ENCODE peak calls at places on chromosomes 3 and 15, in five cellular contexts. One of them, this sample, is unnamed.
A peak's percentile ranks its signal among the peaks of the same experiment; 100 is the strongest.

GRCh38 chr3:178325330-178325729 is 210.9 kb upstream of the KCNMB2 start:
- DNase-seq in fibroblast of mammary gland: peak; percentile 65
- DNase-seq in ovary: no peak
- DNase-seq in HCT116: no peak
- DNase-seq in AG04450: peak; percentile 15
- DNase-seq in this sample: no peak

GRCh38 chr3:182045721-182046120 is 334.0 kb downstream of the SOX2 start:
- DNase-seq in fibroblast of mammary gland: no peak
- DNase-seq in ovary: no peak
- DNase-seq in HCT116: no peak
- DNase-seq in AG04450: no peak
- DNase-seq in this sample: no peak

GRCh38 chr15:37019479-37020433 is 80.6 kb downstream of the MEIS2 start:
- DNase-seq in fibroblast of mammary gland: peak; percentile 59
- DNase-seq in ovary: peak; percentile 38
- DNase-seq in HCT116: no peak
- DNase-seq in AG04450: no peak
- DNase-seq in this sample: no peak

GRCh38 chr3:160921020-160921635 is 165.1 kb downstream of the PPM1L start:
- DNase-seq in fibroblast of mammary gland: peak; percentile 61
- DNase-seq in ovary: no peak
- DNase-seq in HCT116: peak; percentile 21
- DNase-seq in AG04450: no peak
- DNase-seq in this sample: no peak

GRCh38 chr3:98984024-98984423 is 82.5 kb upstream of the DCBLD2 start:
- DNase-seq in fibroblast of mammary gland: no peak
- DNase-seq in ovary: no peak
- DNase-seq in HCT116: no peak
- DNase-seq in AG04450: no peak
- DNase-seq in this sample: no peak

GRCh38 chr3:148079370-148079769 is 618.3 kb upstream of the AGTR1 start:
- DNase-seq in fibroblast of mammary gland: no peak
- DNase-seq in ovary: no peak
- DNase-seq in HCT116: no peak
- DNase-seq in AG04450: no peak
- DNase-seq in this sample: no peak

GRCh38 chr3:115862099-115862498 is 238.8 kb downstream of the GAP43 start:
- DNase-seq in fibroblast of mammary gland: no peak
- DNase-seq in ovary: no peak
- DNase-seq in HCT116: no peak
- DNase-seq in AG04450: no peak
- DNase-seq in this sample: no peak

GRCh38 chr3:196012481-196012880 is 69.4 kb downstream of the TFRC start:
- DNase-seq in fibroblast of mammary gland: peak; percentile 2
- DNase-seq in ovary: no peak
- DNase-seq in HCT116: no peak
- DNase-seq in AG04450: no peak
- DNase-seq in this sample: no peak

GRCh38 chr3:42190701-42191442 is 75.1 kb downstream of the CCK start:
- DNase-seq in fibroblast of mammary gland: peak; percentile 64
- DNase-seq in ovary: peak; percentile 72
- DNase-seq in HCT116: peak; percentile 41
- DNase-seq in AG04450: no peak
- DNase-seq in this sample: no peak

GRCh38 chr3:66383023-66383422 is 117.8 kb downstream of the LRIG1 start:
- DNase-seq in fibroblast of mammary gland: no peak
- DNase-seq in ovary: no peak
- DNase-seq in HCT116: no peak
- DNase-seq in AG04450: no peak
- DNase-seq in this sample: no peak

GRCh38 chr3:93994056-93994455 is 14.1 kb downstream of the ARL13B start:
- DNase-seq in fibroblast of mammary gland: peak; percentile 17
- DNase-seq in ovary: no peak
- DNase-seq in HCT116: no peak
- DNase-seq in AG04450: no peak
- DNase-seq in this sample: no peak

GRCh38 chr3:102733811-102734574 is 299.2 kb downstream of the ZPLD1 start:
- DNase-seq in fibroblast of mammary gland: no peak
- DNase-seq in ovary: no peak
- DNase-seq in HCT116: no peak
- DNase-seq in AG04450: no peak
- DNase-seq in this sample: no peak

GRCh38 chr3:147651107-147651506 is 241.9 kb downstream of the ZIC1 start:
- DNase-seq in fibroblast of mammary gland: peak; percentile 48
- DNase-seq in ovary: no peak
- DNase-seq in HCT116: no peak
- DNase-seq in AG04450: no peak
- DNase-seq in this sample: no peak

GRCh38 chr3:146160233-146160963 is 586 bp downstream of the PLOD2 start:
- DNase-seq in fibroblast of mammary gland: peak; percentile 86
- DNase-seq in ovary: peak; percentile 78
- DNase-seq in HCT116: peak; percentile 57
- DNase-seq in AG04450: no peak
- DNase-seq in this sample: no peak

GRCh38 chr15:77499087-77499765 is 78.5 kb downstream of the HMG20A start:
- DNase-seq in fibroblast of mammary gland: peak; percentile 29
- DNase-seq in ovary: no peak
- DNase-seq in HCT116: no peak
- DNase-seq in AG04450: no peak
- DNase-seq in this sample: no peak

GRCh38 chr3:176375519-176375918 is 821.8 kb downstream of the TBL1XR1 start:
- DNase-seq in fibroblast of mammary gland: no peak
- DNase-seq in ovary: no peak
- DNase-seq in HCT116: no peak
- DNase-seq in AG04450: no peak
- DNase-seq in this sample: no peak

GRCh38 chr3:79517766-79518413 is 249.9 kb downstream of the ROBO1 start:
- DNase-seq in fibroblast of mammary gland: peak; percentile 35
- DNase-seq in ovary: no peak
- DNase-seq in HCT116: no peak
- DNase-seq in AG04450: no peak
- DNase-seq in this sample: no peak

GRCh38 chr3:11711826-11712225 is 68.1 kb upstream of the VGLL4 start:
- DNase-seq in fibroblast of mammary gland: no peak
- DNase-seq in ovary: no peak
- DNase-seq in HCT116: no peak
- DNase-seq in AG04450: no peak
- DNase-seq in this sample: no peak

GRCh38 chr3:9980251-9980650 is 6.4 kb downstream of the EMC3 start:
- DNase-seq in fibroblast of mammary gland: no peak
- DNase-seq in ovary: no peak
- DNase-seq in HCT116: no peak
- DNase-seq in AG04450: no peak
- DNase-seq in this sample: no peak

GRCh38 chr3:68648494-68648893 is 283.9 kb downstream of the TAFA4 start:
- DNase-seq in fibroblast of mammary gland: no peak
- DNase-seq in ovary: no peak
- DNase-seq in HCT116: no peak
- DNase-seq in AG04450: no peak
- DNase-seq in this sample: no peak

GRCh38 chr3:66298591-66298990 is 77.8 kb downstream of the SLC25A26 start:
- DNase-seq in fibroblast of mammary gland: no peak
- DNase-seq in ovary: no peak
- DNase-seq in HCT116: no peak
- DNase-seq in AG04450: no peak
- DNase-seq in this sample: no peak

GRCh38 chr3:24343084-24343783 is 151.4 kb downstream of the THRB start:
- DNase-seq in fibroblast of mammary gland: peak; percentile 74
- DNase-seq in ovary: no peak
- DNase-seq in HCT116: no peak
- DNase-seq in AG04450: no peak
- DNase-seq in this sample: no peak

GRCh38 chr3:159260049-159260662 is 458.3 kb downstream of the MFSD1 start:
- DNase-seq in fibroblast of mammary gland: peak; percentile 77
- DNase-seq in ovary: peak; percentile 50
- DNase-seq in HCT116: peak; percentile 45
- DNase-seq in AG04450: peak; percentile 68
- DNase-seq in this sample: no peak

GRCh38 chr15:66404532-66404931 is 17.8 kb downstream of the MAP2K1 start:
- DNase-seq in fibroblast of mammary gland: no peak
- DNase-seq in ovary: no peak
- DNase-seq in HCT116: no peak
- DNase-seq in AG04450: no peak
- DNase-seq in this sample: no peak

GRCh38 chr3:192366916-192367315 is 360.4 kb downstream of the FGF12 start:
- DNase-seq in fibroblast of mammary gland: no peak
- DNase-seq in ovary: no peak
- DNase-seq in HCT116: no peak
- DNase-seq in AG04450: no peak
- DNase-seq in this sample: no peak

GRCh38 chr15:76393614-76394013 is 57.0 kb downstream of the ISL2 start:
- DNase-seq in fibroblast of mammary gland: peak; percentile 3
- DNase-seq in ovary: no peak
- DNase-seq in HCT116: no peak
- DNase-seq in AG04450: no peak
- DNase-seq in this sample: no peak

GRCh38 chr3:54877675-54878544 is 49.9 kb downstream of the LRTM1 start:
- DNase-seq in fibroblast of mammary gland: peak; percentile 68
- DNase-seq in ovary: no peak
- DNase-seq in HCT116: no peak
- DNase-seq in AG04450: no peak
- DNase-seq in this sample: no peak

GRCh38 chr15:67840747-67841634 is 1.1 kb upstream of the RNU6-1 start:
- DNase-seq in fibroblast of mammary gland: peak; percentile 54
- DNase-seq in ovary: peak; percentile 35
- DNase-seq in HCT116: no peak
- DNase-seq in AG04450: no peak
- DNase-seq in this sample: peak; percentile 84

GRCh38 chr3:89372456-89372855 is 265.0 kb downstream of the EPHA3 start:
- DNase-seq in fibroblast of mammary gland: peak; percentile 38
- DNase-seq in ovary: no peak
- DNase-seq in HCT116: no peak
- DNase-seq in AG04450: no peak
- DNase-seq in this sample: no peak

GRCh38 chr3:18085429-18085828 is 339.7 kb downstream of the SATB1 start:
- DNase-seq in fibroblast of mammary gland: no peak
- DNase-seq in ovary: no peak
- DNase-seq in HCT116: no peak
- DNase-seq in AG04450: no peak
- DNase-seq in this sample: no peak

GRCh38 chr3:135980343-135980742 is 14.8 kb downstream of the PPP2R3A start:
- DNase-seq in fibroblast of mammary gland: no peak
- DNase-seq in ovary: no peak
- DNase-seq in HCT116: no peak
- DNase-seq in AG04450: no peak
- DNase-seq in this sample: no peak

GRCh38 chr3:135982404-135982761 is 16.9 kb downstream of the PPP2R3A start:
- DNase-seq in fibroblast of mammary gland: peak; percentile 88
- DNase-seq in ovary: no peak
- DNase-seq in HCT116: no peak
- DNase-seq in AG04450: no peak
- DNase-seq in this sample: no peak

GRCh38 chr3:135982922-135983581 is 17.5 kb downstream of the PPP2R3A start:
- DNase-seq in fibroblast of mammary gland: peak; percentile 87
- DNase-seq in ovary: no peak
- DNase-seq in HCT116: no peak
- DNase-seq in AG04450: no peak
- DNase-seq in this sample: no peak

GRCh38 chr3:135987647-135988046 is 22.1 kb downstream of the PPP2R3A start:
- DNase-seq in fibroblast of mammary gland: peak; percentile 28
- DNase-seq in ovary: no peak
- DNase-seq in HCT116: no peak
- DNase-seq in AG04450: no peak
- DNase-seq in this sample: no peak

DNA sequence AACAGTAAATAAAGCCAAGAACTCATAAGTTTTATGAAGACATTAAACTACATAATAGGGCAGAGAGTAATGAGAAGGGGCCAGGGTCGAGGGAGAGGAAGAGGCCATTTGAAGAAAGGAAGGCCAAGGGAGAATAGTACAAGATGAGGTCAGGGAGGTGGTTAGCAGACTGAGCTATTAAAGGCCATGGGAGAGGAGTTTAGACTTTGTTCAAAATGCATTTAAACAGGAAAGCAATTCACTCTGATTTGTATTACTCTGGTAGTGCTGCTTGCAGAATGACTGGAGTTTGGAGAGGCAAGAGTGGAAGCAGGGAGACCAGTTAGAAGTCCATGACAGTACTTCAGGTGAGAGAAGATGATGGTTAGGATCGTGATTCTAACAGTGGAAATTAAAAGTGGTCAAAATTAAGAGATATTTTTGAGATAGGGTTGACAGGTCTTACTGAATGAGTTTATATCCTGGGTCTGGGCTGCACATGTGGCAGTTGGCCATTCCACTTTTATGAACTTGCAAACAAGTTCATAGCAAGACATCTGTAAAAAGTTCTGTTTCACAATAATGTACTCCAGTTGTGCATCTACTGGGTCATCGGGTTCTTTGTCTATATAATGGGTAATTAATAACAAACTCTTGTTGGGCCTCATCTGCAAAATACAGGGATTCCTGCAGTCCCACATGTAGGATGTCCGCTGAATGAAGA is 16.3 kb downstream of the PPP2R3A start:
- DNase-seq in fibroblast of mammary gland: peak; percentile 85
- DNase-seq in ovary: no peak
- DNase-seq in HCT116: no peak
- DNase-seq in AG04450: no peak
- DNase-seq in this sample: no peak
- H3K4me3 ChIP-seq in fibroblast of mammary gland: no peak overlapping the region
- H3K4me3 ChIP-seq in ovary: no peak overlapping the region
- H3K4me3 ChIP-seq in HCT116: no peak overlapping the region
- H3K4me3 ChIP-seq in AG04450: no peak overlapping the region
- H3K4me3 ChIP-seq in this sample: no peak overlapping the region

GRCh38 chr15:44299997-44300396 is 11.5 kb downstream of the GOLM2 start:
- DNase-seq in fibroblast of mammary gland: no peak
- DNase-seq in ovary: no peak
- DNase-seq in HCT116: no peak
- DNase-seq in AG04450: no peak
- DNase-seq in this sample: no peak
- H3K4me3 ChIP-seq in fibroblast of mammary gland: no peak overlapping the region
- H3K4me3 ChIP-seq in ovary: no peak overlapping the region
- H3K4me3 ChIP-seq in HCT116: no peak overlapping the region
- H3K4me3 ChIP-seq in AG04450: no peak overlapping the region
- H3K4me3 ChIP-seq in this sample: no peak overlapping the region

GRCh38 chr15:72168833-72169232 is 28.8 kb downstream of the GRAMD2A start:
- DNase-seq in fibroblast of mammary gland: no peak
- DNase-seq in ovary: no peak
- DNase-seq in HCT116: no peak
- DNase-seq in AG04450: no peak
- DNase-seq in this sample: no peak

GRCh38 chr15:72170691-72171090 is 26.9 kb downstream of the GRAMD2A start:
- DNase-seq in fibroblast of mammary gland: no peak
- DNase-seq in ovary: no peak
- DNase-seq in HCT116: no peak
- DNase-seq in AG04450: no peak
- DNase-seq in this sample: peak; percentile 66

GRCh38 chr15:72169236-72169920 is 28.2 kb downstream of the GRAMD2A start:
- DNase-seq in fibroblast of mammary gland: no peak
- DNase-seq in ovary: no peak
- DNase-seq in HCT116: no peak
- DNase-seq in AG04450: no peak
- DNase-seq in this sample: peak; percentile 66

GRCh38 chr15:72168131-72168825 is 29.3 kb downstream of the GRAMD2A start:
- DNase-seq in fibroblast of mammary gland: no peak
- DNase-seq in ovary: no peak
- DNase-seq in HCT116: no peak
- DNase-seq in AG04450: no peak
- DNase-seq in this sample: peak; percentile 54

GRCh38 chr15:72169921-72170611 is 27.5 kb downstream of the GRAMD2A start:
- DNase-seq in fibroblast of mammary gland: no peak
- DNase-seq in ovary: no peak
- DNase-seq in HCT116: no peak
- DNase-seq in AG04450: no peak
- DNase-seq in this sample: peak; percentile 20
- H3K4me3 ChIP-seq in fibroblast of mammary gland: no peak overlapping the region
- H3K4me3 ChIP-seq in ovary: no peak overlapping the region
- H3K4me3 ChIP-seq in HCT116: no peak overlapping the region
- H3K4me3 ChIP-seq in AG04450: no peak overlapping the region
- H3K4me3 ChIP-seq in this sample: no peak overlapping the region

GRCh38 chr3:32467333-32468070 is 35.1 kb downstream of the CMTM6 start:
- DNase-seq in fibroblast of mammary gland: peak; percentile 57
- DNase-seq in ovary: peak; percentile 70
- DNase-seq in HCT116: no peak
- DNase-seq in AG04450: no peak
- DNase-seq in this sample: peak; percentile 96
- H3K4me3 ChIP-seq in fibroblast of mammary gland: peak overlapping the region; percentile 9
- H3K4me3 ChIP-seq in ovary: peak overlapping the region; percentile 37
- H3K4me3 ChIP-seq in HCT116: no peak overlapping the region
- H3K4me3 ChIP-seq in AG04450: no peak overlapping the region
- H3K4me3 ChIP-seq in this sample: peak overlapping the region; percentile 66